ENCODE peak calls at places on chromosomes 4 and X, in nine cellular contexts. U is T-helper 17 cell; J is activated T-cell treated with anti-CD3 and anti-CD28 coated beads, Interleukin-2, amount 50 U/mL, for 48 hours; R is neuronal stem cell; Q is HCT116; P is left colon; B is fibroblast of the conjunctiva; M is stimulated activated CD8-positive, alpha-beta memory T cell treated with anti-CD3 and anti-CD28 coated beads, Interleukin-2, amount 100 ng/mL, for 48 hours; X is mucosa of descending colon. H is an unnamed sample.

GRCh38 chr4:112296949-112297483 is at the start of gene ALPK1:
- DNase-seq in R (no peak), U (no peak), M (no peak), B (peak), J (no peak), Q (peak), P (no peak), X (no peak), H (no peak)

GRCh38 chr4:33882246-33882990 is 2361.9 kb downstream of the ARAP2 start:
- DNase-seq in P (no peak), J (no peak), Q (no peak), X (no peak), M (no peak), B (no peak), R (no peak), U (no peak), H (no peak)

GRCh38 chr4:43316813-43317212 is 424.3 kb downstream of the GRXCR1 start:
- DNase-seq in B (no peak), J (no peak), U (no peak), R (no peak), X (no peak), P (no peak), M (no peak), Q (no peak), H (no peak)

GRCh38 chr4:56958111-56958517 is 19.3 kb downstream of the NOA1 start:
- DNase-seq in R (no peak), M (no peak), U (no peak), B (peak), X (peak), J (no peak), Q (no peak), P (peak), H (no peak)

GRCh38 chrX:44105228-44105913 is 132.2 kb upstream of the NDP start:
- DNase-seq in M (no peak), B (no peak), X (no peak), Q (no peak), R (no peak), U (no peak), J (no peak), P (no peak), H (no peak)

GRCh38 chr4:148776944-148777343 is 334.7 kb upstream of the NR3C2 start:
- DNase-seq in J (no peak), M (no peak), U (no peak), R (no peak), P (no peak), B (no peak), Q (no peak), X (no peak), H (no peak)

GRCh38 chr4:45795165-45795564 is 328.7 kb downstream of the GABRG1 start:
- DNase-seq in Q (no peak), R (no peak), B (no peak), M (no peak), J (no peak), U (no peak), X (no peak), P (no peak), H (no peak)

GRCh38 chrX:17375631-17376380 is 806 bp downstream of the NHS start:
- DNase-seq in X (peak), M (no peak), Q (no peak), P (peak), J (no peak), R (peak), B (no peak), U (no peak), H (peak)

GRCh38 chrX:29858714-29859113 is 356.6 kb upstream of the MAGEB2 start:
- DNase-seq in X (no peak), P (no peak), B (no peak), Q (no peak), U (no peak), M (no peak), R (no peak), J (no peak), H (no peak)

GRCh38 chrX:119755981-119756533 is 2.3 kb upstream of the SOWAHD start:
- DNase-seq in R (no peak), M (peak), J (peak), X (no peak), B (no peak), Q (no peak), P (peak), U (no peak), H (no peak)

GRCh38 chrX:4277122-4277521 is 563.7 kb upstream of the PRKX start:
- DNase-seq in B (no peak), U (no peak), R (no peak), J (no peak), M (no peak), X (no peak), Q (no peak), P (no peak), H (no peak)

GRCh38 chr4:52982246-52982950 is 120.3 kb downstream of the RASL11B start:
- DNase-seq in P (no peak), M (no peak), Q (peak), X (no peak), J (no peak), B (peak), R (peak), U (no peak), H (no peak)

GRCh38 chrX:12237131-12237530 is 98.9 kb downstream of the FRMPD4 start:
- DNase-seq in P (no peak), U (no peak), B (no peak), J (no peak), Q (no peak), M (no peak), R (no peak), X (no peak), H (no peak)

GRCh38 chr4:115972967-115973366 is 859.5 kb upstream of the NDST4 start:
- DNase-seq in P (no peak), U (no peak), M (no peak), X (no peak), Q (no peak), J (no peak), B (no peak), R (no peak), H (no peak)

GRCh38 chrX:18401848-18402213 is 23.6 kb upstream of the CDKL5 start:
- DNase-seq in M (no peak), R (no peak), U (no peak), J (no peak), X (no peak), Q (no peak), B (no peak), P (no peak), H (no peak)

GRCh38 chr4:165476214-165477098 is 97.6 kb downstream of the CPE start:
- DNase-seq in U (no peak), Q (peak), R (no peak), J (no peak), X (no peak), M (no peak), B (no peak), P (no peak), H (no peak)

GRCh38 chrX:42755820-42756219 is 22.1 kb downstream of the PPP1R2C start:
- DNase-seq in Q (no peak), P (no peak), J (no peak), R (no peak), B (peak), X (no peak), M (no peak), U (no peak), H (no peak)

GRCh38 chr4:127686656-127687055 is 43.5 kb upstream of the SLC25A31 start:
- DNase-seq in J (no peak), P (no peak), U (no peak), B (no peak), M (no peak), R (no peak), X (no peak), Q (peak), H (no peak)

GRCh38 chr4:26133840-26134239 is 187.0 kb upstream of the RBPJ start:
- DNase-seq in P (no peak), U (no peak), X (no peak), B (no peak), R (no peak), M (no peak), J (no peak), Q (no peak), H (no peak)

GRCh38 chr4:11904991-11905760 is 476.5 kb upstream of the HS3ST1 start:
- DNase-seq in B (no peak), Q (no peak), J (no peak), M (no peak), U (no peak), X (no peak), R (no peak), P (no peak), H (no peak)

H was measured in endothelial cell.